ENCODE peak calls at places on chromosome 17, in five cellular contexts. O is CD8-positive, alpha-beta memory T cell; X is AG20443; M is nucleus accumbens; S is NCI-H1105. T is an unnamed sample.

GRCh38 chr17:74417178-74418045 is 14.5 kb upstream of the GPRC5C start:
- DNase-seq in X (peak; percentile 51), M (no peak), S (no peak), O (no peak), T (no peak)

GRCh38 chr17:80789356-80789902 is 202.2 kb upstream of the CHMP6 start:
- DNase-seq in O (no peak), X (peak; percentile 90), M (no peak), S (no peak), T (peak; percentile 98)

GRCh38 chr17:68461589-68461988 is 4.3 kb upstream of the WIPI1 start:
- DNase-seq in X (no peak), S (no peak), M (no peak), O (no peak), T (no peak)

GRCh38 chr17:18191967-18192366 is 8.3 kb downstream of the ALKBH5 start:
- DNase-seq in M (no peak), X (peak; percentile 58), S (no peak), O (no peak), T (peak; percentile 35)

GRCh38 chr17:81890447-81891302 is 711 bp downstream of the ALYREF start:
- DNase-seq in X (peak; percentile 46), O (no peak), M (no peak), S (no peak), T (peak; percentile 39)

GRCh38 chr17:80929449-80929848 is 62.2 kb upstream of the CHMP6 start:
- DNase-seq in O (no peak), S (no peak), X (no peak), M (no peak), T (no peak)

GRCh38 chr17:81540676-81541027 is 11.5 kb downstream of the FAAP100 start:
- DNase-seq in O (no peak), X (no peak), M (no peak), S (no peak), T (no peak)

GRCh38 chr17:79542718-79543117 is 68.1 kb downstream of the RBFOX3 start:
- DNase-seq in O (no peak), X (no peak), M (no peak), S (no peak), T (no peak)

GRCh38 chr17:77472837-77473214 is 332.1 kb downstream of the SEC14L1 start:
- DNase-seq in M (no peak), O (no peak), S (no peak), X (no peak), T (no peak)

GRCh38 chr17:34420254-34420766 is 57.3 kb upstream of the CCL1 start:
- DNase-seq in S (peak; percentile 50), X (peak; percentile 84), O (peak; percentile 49), M (peak; percentile 10), T (peak; percentile 37)

GRCh38 chr17:76862079-76862478 is 6.1 kb upstream of the MGAT5B start:
- DNase-seq in O (no peak), S (no peak), X (no peak), M (no peak), T (no peak)

GRCh38 chr17:16872836-16873653 is 98.9 kb downstream of the TNFRSF13B start:
- DNase-seq in O (no peak), S (peak; percentile 4), M (no peak), X (peak; percentile 70), T (no peak)

GRCh38 chr17:38883592-38884526 is 14.0 kb downstream of the LASP1 start:
- DNase-seq in S (no peak), M (no peak), O (no peak), X (no peak), T (no peak)

GRCh38 chr17:78879679-78880186 is 23.3 kb downstream of the CEP295NL start:
- DNase-seq in O (no peak), M (no peak), S (no peak), X (peak; percentile 87), T (peak; percentile 99)

GRCh38 chr17:67642488-67642887 is 75.2 kb upstream of the NOL11 start:
- DNase-seq in O (no peak), M (no peak), S (no peak), X (no peak), T (no peak)

GRCh38 chr17:61496174-61496956 is 44.1 kb downstream of the TBX4 start:
- DNase-seq in X (no peak), O (no peak), S (no peak), M (no peak), T (no peak)

GRCh38 chr17:7293821-7294613 is 422 bp downstream of the YBX2 start:
- DNase-seq in M (no peak), S (peak; percentile 63), O (peak; percentile 36), X (no peak), T (no peak)

GRCh38 chr17:37744961-37745800 is at the start of gene HNF1B:
- DNase-seq in O (no peak), M (no peak), S (no peak), X (no peak), T (no peak)

GRCh38 chr17:10197721-10198508 is 491 bp downstream of the GAS7 start:
- DNase-seq in M (no peak), O (no peak), X (peak; percentile 45), S (no peak), T (peak; percentile 14)

GRCh38 chr17:80446645-80447405 is 29.6 kb downstream of the NPTX1 start:
- DNase-seq in S (no peak), X (peak; percentile 44), M (no peak), O (no peak), T (no peak)

GRCh38 chr17:83149326-83149725 is 69.9 kb downstream of the METRNL start:
- DNase-seq in X (no peak), S (no peak), O (no peak), M (no peak), T (no peak)

GRCh38 chr17:79570653-79571052 is 40.2 kb downstream of the RBFOX3 start:
- DNase-seq in M (no peak), X (no peak), O (no peak), S (no peak), T (no peak)

GRCh38 chr17:73955616-73956015 is 247.9 kb upstream of the RPL38 start:
- DNase-seq in S (no peak), M (no peak), X (no peak), O (no peak), T (no peak)

GRCh38 chr17:45144199-45145034 is 3.9 kb upstream of the HEXIM1 start:
- DNase-seq in X (peak; percentile 64), M (peak; percentile 10), S (no peak), O (no peak), T (no peak)

GRCh38 chr17:76872221-76872873 is 4.1 kb downstream of the MGAT5B start:
- DNase-seq in S (no peak), X (peak; percentile 93), O (no peak), M (no peak), T (peak; percentile 93)

GRCh38 chr17:74055508-74056160 is 147.8 kb upstream of the RPL38 start:
- DNase-seq in M (no peak), X (no peak), S (no peak), O (no peak), T (no peak)

GRCh38 chr17:61251939-61252865 is 147.4 kb upstream of the TBX2 start:
- DNase-seq in M (no peak), X (peak; percentile 91), O (no peak), S (no peak), T (peak; percentile 99)

GRCh38 chr17:2181206-2181983 is 122.2 kb downstream of the SMG6 start:
- DNase-seq in X (peak; percentile 84), M (no peak), O (no peak), S (no peak), T (peak; percentile 92)

GRCh38 chr17:79133214-79133613 is 58.6 kb downstream of the ENGASE start:
- DNase-seq in S (no peak), X (no peak), O (no peak), M (no peak), T (no peak)

GRCh38 chr17:4788159-4788806 is 481 bp upstream of the GLTPD2 start:
- DNase-seq in O (no peak), M (no peak), X (no peak), S (no peak), T (no peak)

GRCh38 chr17:2055494-2056220 is 754 bp downstream of the HIC1 start:
- DNase-seq in O (peak; percentile 31), X (peak; percentile 72), S (no peak), M (no peak), T (no peak)

GRCh38 chr17:80760501-80760900 is 215.9 kb downstream of the RPTOR start:
- DNase-seq in O (no peak), S (peak; percentile 80), M (no peak), X (no peak), T (no peak)

GRCh38 chr17:77449908-77450741 is 309.4 kb downstream of the SEC14L1 start:
- DNase-seq in S (no peak), X (peak; percentile 69), M (no peak), O (no peak), T (peak; percentile 74)

T was measured in foreskin fibroblast.